ENCODE peak calls at places on chromosomes 3 and 15, in six cellular contexts. W is GM12891, V is HepG2, B is K562, C is H1, R is GM12878. X is an unnamed sample.

GRCh38 chr15:68211656-68212320 is 6.7 kb upstream of the CALML4 start:
- DNase-seq in W (no peak), V (no peak), B (no peak), C (no peak), R (no peak), X (no peak)

GRCh38 chr15:68333775-68334470 is 56.4 kb downstream of the FEM1B start:
- DNase-seq in W (no peak), V (no peak), B (no peak), C (no peak), R (no peak), X (no peak)

GRCh38 chr3:20097015-20097414 is 56.8 kb downstream of the KAT2B start:
- DNase-seq in W (no peak), V (no peak), B (no peak), C (no peak), R (no peak), X (no peak)

GRCh38 chr3:14486460-14486859 is 53.7 kb downstream of the GRIP2 start:
- DNase-seq in W (no peak), V (no peak), B (no peak), C (no peak), R (no peak), X (no peak)

GRCh38 chr3:78823434-78823833 is 944.4 kb downstream of the ROBO1 start:
- DNase-seq in W (no peak), V (no peak), B (no peak), C (no peak), R (no peak), X (no peak)

GRCh38 chr15:68032672-68033071 is 21.4 kb upstream of the PIAS1 start:
- DNase-seq in W (no peak), V (no peak), B (no peak), C (no peak), R (peak), X (no peak)

GRCh38 chr3:10910367-10910766 is 82.2 kb upstream of the SLC6A1 start:
- DNase-seq in W (no peak), V (no peak), B (no peak), C (no peak), R (no peak), X (no peak)

GRCh38 chr3:195895078-195895899 is 13.1 kb downstream of the TNK2 start:
- DNase-seq in W (peak), V (peak), B (peak), C (peak), R (no peak), X (peak)

GRCh38 chr3:14645453-14645852 is 6.1 kb upstream of the CCDC174 start:
- DNase-seq in W (no peak), V (no peak), B (no peak), C (no peak), R (no peak), X (no peak)

GRCh38 chr15:77135181-77135580 is 64.3 kb upstream of the TSPAN3 start:
- DNase-seq in W (no peak), V (no peak), B (no peak), C (no peak), R (no peak), X (no peak)

GRCh38 chr15:87121357-87121756 is 1041.7 kb downstream of the AGBL1 start:
- DNase-seq in W (no peak), V (no peak), B (no peak), C (no peak), R (no peak), X (no peak)

GRCh38 chr3:66400381-66401156 is 100.3 kb downstream of the LRIG1 start:
- DNase-seq in W (no peak), V (no peak), B (no peak), C (no peak), R (no peak), X (no peak)

GRCh38 chr15:64697911-64698369 is 77.4 kb downstream of the RBPMS2 start:
- DNase-seq in W (no peak), V (no peak), B (no peak), C (no peak), R (no peak), X (no peak)

GRCh38 chr3:29822051-29822450 is 541.2 kb downstream of the RBMS3 start:
- DNase-seq in W (no peak), V (no peak), B (no peak), C (no peak), R (no peak), X (no peak)

GRCh38 chr3:162605651-162606204 is 1109.1 kb downstream of the OTOL1 start:
- DNase-seq in W (no peak), V (no peak), B (no peak), C (no peak), R (no peak), X (no peak)

GRCh38 chr3:162601101-162601670 is 1104.6 kb downstream of the OTOL1 start:
- DNase-seq in W (no peak), V (peak), B (no peak), C (no peak), R (no peak), X (no peak)

GRCh38 chr3:162597221-162597620 is 1100.6 kb downstream of the OTOL1 start:
- DNase-seq in W (no peak), V (no peak), B (no peak), C (no peak), R (no peak), X (no peak)

GRCh38 chr3:162602619-162603018 is 1106.0 kb downstream of the OTOL1 start:
- DNase-seq in W (no peak), V (no peak), B (no peak), C (no peak), R (no peak), X (no peak)
- TF ChIP-seq TAF1 in W (no peak), V (no peak), B (no peak), C (no peak), R (no peak), X (no peak)

GRCh38 chr3:170033489-170033888 is 4.3 kb upstream of the GPR160 start:
- DNase-seq in W (no peak), V (no peak), B (no peak), C (no peak), R (no peak), X (no peak)

GRCh38 chr3:170038434-170039110 is 777 bp downstream of the GPR160 start:
- DNase-seq in W (peak), V (no peak), B (no peak), C (peak), R (no peak), X (peak)

GRCh38 chr3:170043506-170043905 is 5.7 kb downstream of the GPR160 start:
- DNase-seq in W (no peak), V (no peak), B (no peak), C (no peak), R (no peak), X (no peak)

GRCh38 chr3:170040283-170040907 is 2.6 kb downstream of the GPR160 start:
- DNase-seq in W (no peak), V (no peak), B (no peak), C (no peak), R (no peak), X (no peak)

DNA sequence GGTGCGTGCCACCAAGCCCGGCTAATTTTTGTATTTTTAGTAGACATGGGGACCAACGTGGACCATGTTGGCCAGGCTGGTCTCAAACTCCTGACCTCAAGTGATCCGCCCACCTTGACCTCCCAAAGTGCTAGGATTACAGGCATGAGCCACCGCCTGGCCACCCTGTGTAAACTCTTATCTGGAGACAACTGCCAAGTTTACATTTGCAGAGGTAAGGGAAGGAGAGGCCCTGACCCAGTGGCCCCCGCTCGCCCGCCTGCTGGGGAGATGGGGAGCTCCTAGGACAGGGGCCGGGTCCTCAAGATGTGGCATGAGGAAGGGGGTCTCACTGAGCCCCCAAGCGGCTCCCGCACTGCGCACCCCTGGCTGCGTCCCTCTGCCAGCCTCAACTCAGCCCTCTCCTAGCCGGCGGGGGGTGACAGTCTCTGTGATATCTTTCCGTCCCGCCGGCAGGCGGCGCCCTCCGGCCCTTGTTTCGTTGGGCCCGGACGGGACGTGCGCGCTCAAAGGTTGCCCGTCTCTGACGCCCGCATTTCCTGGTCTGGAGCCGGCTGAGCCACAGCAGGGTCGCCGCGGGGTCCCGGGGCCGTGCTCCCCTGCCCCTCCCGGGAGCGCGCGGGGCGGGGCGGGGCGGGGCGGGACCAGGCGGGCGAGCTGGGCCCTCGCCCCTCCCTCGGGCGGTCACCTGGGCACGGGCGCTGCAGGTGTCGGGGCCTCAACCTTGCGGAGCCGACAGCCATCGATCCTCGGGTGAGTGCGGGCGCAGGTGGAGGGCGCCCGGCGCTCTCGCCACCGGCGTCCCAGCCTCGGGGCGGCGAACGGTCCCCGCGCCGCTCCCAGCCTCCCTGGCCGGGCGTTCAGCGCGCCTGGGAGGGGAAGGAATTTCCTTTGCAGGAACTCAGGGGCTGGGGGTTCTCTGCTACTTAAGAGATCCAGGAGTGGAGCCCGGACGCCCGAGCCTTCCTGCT is at the start of gene GPR160:
- DNase-seq in W (peak), V (peak), B (peak), C (peak), R (no peak), X (peak)
- TF ChIP-seq POLR2AphosphoS5 in W (no peak), V (no peak), B (no peak), C (no peak), R (peak), X (no peak)

GRCh38 chr3:156259896-156260788 is 139.8 kb downstream of the KCNAB1 start:
- DNase-seq in W (no peak), V (no peak), B (no peak), C (no peak), R (no peak), X (no peak)

GRCh38 chr3:156256256-156256655 is 135.9 kb downstream of the KCNAB1 start:
- DNase-seq in W (no peak), V (no peak), B (no peak), C (no peak), R (no peak), X (no peak)

GRCh38 chr3:156253150-156253549 is 132.8 kb downstream of the KCNAB1 start:
- DNase-seq in W (no peak), V (no peak), B (no peak), C (no peak), R (no peak), X (no peak)

GRCh38 chr3:156256945-156257344 is 136.6 kb downstream of the KCNAB1 start:
- DNase-seq in W (no peak), V (no peak), B (no peak), C (no peak), R (no peak), X (no peak)

DNA sequence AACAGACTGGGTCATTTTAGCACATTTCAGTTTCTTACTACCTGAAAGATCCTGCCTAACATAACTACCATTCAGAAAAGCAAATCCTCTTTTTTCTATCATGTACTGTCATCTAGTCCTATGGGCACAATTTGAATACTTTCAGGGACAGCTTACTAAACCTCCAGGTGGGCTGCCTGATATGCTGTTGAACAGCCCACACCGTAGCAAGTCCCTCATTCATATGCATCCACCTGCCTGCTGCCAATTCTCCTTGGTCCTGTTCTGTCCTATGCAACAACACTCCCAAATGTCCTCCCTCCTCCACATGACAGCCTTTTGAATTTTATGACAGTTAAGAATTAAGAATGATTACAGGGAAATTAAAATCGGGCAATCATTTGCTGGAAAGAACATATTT is 137.9 kb downstream of the KCNAB1 start:
- DNase-seq in W (no peak), V (no peak), B (no peak), C (no peak), R (no peak), X (no peak)
- TF ChIP-seq POLR2A in W (no peak), V (no peak), B (no peak), C (no peak), R (no peak), X (no peak)

DNA sequence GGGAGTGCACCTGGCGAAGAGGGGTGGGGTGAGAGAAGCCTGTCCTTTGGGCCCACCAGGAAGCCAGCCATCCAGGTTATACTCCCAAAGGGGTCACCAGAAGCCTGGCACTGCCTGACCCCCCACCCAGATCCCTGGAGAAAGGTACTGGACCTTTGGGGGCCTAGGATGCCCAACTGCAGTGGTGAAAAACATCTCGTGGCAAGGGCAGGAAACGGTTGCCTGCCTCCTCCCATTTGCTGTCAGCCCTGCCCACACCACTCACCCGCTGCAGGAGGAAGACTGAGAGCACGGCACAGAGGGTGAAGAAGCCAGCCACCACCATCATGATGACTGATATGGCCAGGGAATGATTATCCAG is 2.2 kb upstream of the ULK3 start:
- DNase-seq in W (no peak), V (no peak), B (no peak), C (no peak), R (no peak), X (no peak)
- TF ChIP-seq TAF1 in W (no peak), V (no peak), B (no peak), C (no peak), R (no peak), X (no peak)

DNA sequence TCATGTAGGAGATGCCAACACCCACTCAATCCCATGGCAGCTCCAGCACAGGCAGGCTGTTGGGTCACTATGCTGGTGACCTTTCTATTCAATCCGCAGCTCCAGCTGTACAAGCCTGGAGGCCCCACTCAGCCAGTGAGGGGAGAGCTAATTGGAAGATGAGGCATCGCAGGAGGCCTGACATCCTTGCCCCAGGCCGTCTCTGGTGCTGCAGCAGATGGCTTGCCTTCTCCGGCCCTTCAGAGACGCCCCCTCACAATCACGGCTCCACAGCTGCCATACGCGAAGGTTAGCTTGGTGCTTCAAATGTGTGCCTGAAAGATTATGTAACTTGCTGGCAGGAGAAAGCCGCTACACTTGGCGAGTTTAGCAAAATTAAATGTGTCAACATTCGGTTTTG is 104.2 kb upstream of the CLSTN2 start:
- DNase-seq in W (no peak), V (no peak), B (no peak), C (no peak), R (no peak), X (no peak)
- TF ChIP-seq POLR2AphosphoS5 in W (no peak), V (no peak), B (no peak), C (no peak), R (no peak), X (no peak)

GRCh38 chr3:76735153-76735552 is 304.7 kb upstream of the ROBO2 start:
- DNase-seq in W (no peak), V (no peak), B (no peak), C (no peak), R (no peak), X (no peak)
- TF ChIP-seq POLR2A in W (no peak), V (no peak), B (no peak), C (no peak), R (no peak), X (no peak)

GRCh38 chr15:70112018-70112395 is 14.3 kb upstream of the TLE3 start:
- DNase-seq in W (no peak), V (no peak), B (no peak), C (no peak), R (no peak), X (no peak)

GRCh38 chr15:70109522-70109921 is 11.8 kb upstream of the TLE3 start:
- DNase-seq in W (no peak), V (no peak), B (no peak), C (no peak), R (no peak), X (no peak)

GRCh38 chr15:70113304-70113700 is 15.6 kb upstream of the TLE3 start:
- DNase-seq in W (no peak), V (no peak), B (no peak), C (no peak), R (no peak), X (no peak)

GRCh38 chr15:70109982-70110381 is 12.3 kb upstream of the TLE3 start:
- DNase-seq in W (no peak), V (no peak), B (no peak), C (no peak), R (no peak), X (no peak)

GRCh38 chr15:70111203-70112017 is 13.7 kb upstream of the TLE3 start:
- DNase-seq in W (no peak), V (no peak), B (peak), C (peak), R (no peak), X (no peak)
- TF ChIP-seq TAF1 in W (no peak), V (no peak), B (no peak), C (peak), R (no peak), X (no peak)

GRCh38 chr3:190120161-190121060 is at the start of gene P3H2:
- DNase-seq in W (peak), V (peak), B (no peak), C (peak), R (no peak), X (peak)
- TF ChIP-seq POLR2AphosphoS5 in W (peak), V (no peak), B (no peak), C (peak), R (no peak), X (peak)

GRCh38 chr15:40098489-40099261 is 10.0 kb downstream of the BMF start:
- DNase-seq in W (peak), V (peak), B (peak), C (no peak), R (peak), X (peak)
- TF ChIP-seq POLR2A in W (peak), V (peak), B (peak), C (no peak), R (peak), X (no peak)

X was measured in GM12892.